ENCODE peak calls at places on chromosomes 6 and 20, in six cellular contexts. V, D, Q, O, F and R are unnamed samples.

GRCh38 chr6:159908535-159908934 is 17.7 kb downstream of the MAS1 start:
- DNase-seq in V (no peak), D (no peak), Q (no peak), O (no peak), F (no peak), R (no peak)

GRCh38 chr20:44504402-44505309 is 17.2 kb downstream of the SERINC3 start:
- DNase-seq in V (no peak), D (no peak), Q (no peak), O (no peak), F (no peak), R (no peak)

GRCh38 chr6:68876792-68877493 is 241.9 kb downstream of the ADGRB3 start:
- DNase-seq in V (peak), D (no peak), Q (no peak), O (no peak), F (no peak), R (no peak)

GRCh38 chr20:63116412-63117106 is 99.4 kb downstream of the YTHDF1 start:
- DNase-seq in V (peak), D (peak), Q (no peak), O (no peak), F (no peak), R (no peak)

GRCh38 chr6:168132531-168133184 is 53.6 kb upstream of the FRMD1 start:
- DNase-seq in V (peak), D (peak), Q (peak), O (no peak), F (no peak), R (no peak)

GRCh38 chr6:153167026-153167891 is 36.2 kb upstream of the RGS17 start:
- DNase-seq in V (peak), D (no peak), Q (peak), O (no peak), F (peak), R (no peak)

GRCh38 chr6:128914051-128914450 is 31.1 kb downstream of the LAMA2 start:
- DNase-seq in V (no peak), D (no peak), Q (no peak), O (no peak), F (no peak), R (no peak)

GRCh38 chr6:153150767-153151440 is 19.8 kb upstream of the RGS17 start:
- DNase-seq in V (no peak), D (no peak), Q (no peak), O (no peak), F (no peak), R (no peak)

GRCh38 chr6:158784505-158784904 is 34.7 kb downstream of the EZR start:
- DNase-seq in V (peak), D (no peak), Q (no peak), O (no peak), F (no peak), R (no peak)

GRCh38 chr20:25453035-25453810 is 45.8 kb downstream of the GINS1 start:
- DNase-seq in V (peak), D (no peak), Q (no peak), O (no peak), F (no peak), R (no peak)

GRCh38 chr20:50731055-50731929 is at the start of gene PARD6B:
- DNase-seq in V (peak), D (peak), Q (peak), O (peak), F (peak), R (peak)

GRCh38 chr6:31402324-31403282 is 792 bp upstream of the MICA start:
- DNase-seq in V (peak), D (no peak), Q (no peak), O (peak), F (no peak), R (no peak)

GRCh38 chr6:107720762-107721161 is 103.4 kb downstream of the SCML4 start:
- DNase-seq in V (no peak), D (no peak), Q (no peak), O (no peak), F (no peak), R (no peak)

GRCh38 chr6:170290306-170291128 is at the start of gene DLL1:
- DNase-seq in V (peak), D (peak), Q (no peak), O (peak), F (no peak), R (no peak)

GRCh38 chr6:6593876-6594275 is 5.4 kb downstream of the LY86 start:
- DNase-seq in V (no peak), D (no peak), Q (no peak), O (no peak), F (no peak), R (no peak)

GRCh38 chr6:113148576-113148975 is 708.6 kb upstream of the MARCKS start:
- DNase-seq in V (peak), D (no peak), Q (no peak), O (no peak), F (no peak), R (no peak)

GRCh38 chr6:13767121-13767794 is 47.1 kb downstream of the MCUR1 start:
- DNase-seq in V (peak), D (no peak), Q (no peak), O (no peak), F (no peak), R (no peak)

GRCh38 chr6:140208286-140208685 is 833.8 kb upstream of the CITED2 start:
- DNase-seq in V (peak), D (no peak), Q (no peak), O (no peak), F (no peak), R (no peak)

GRCh38 chr6:14844411-14844810 is 401.5 kb upstream of the JARID2 start:
- DNase-seq in V (no peak), D (no peak), Q (no peak), O (no peak), F (no peak), R (no peak)

GRCh38 chr6:75368151-75368779 is 83.7 kb upstream of the TMEM30A start:
- DNase-seq in V (peak), D (no peak), Q (no peak), O (no peak), F (peak), R (no peak)

GRCh38 chr6:161080263-161080970 is 88.8 kb downstream of the MAP3K4 start:
- DNase-seq in V (no peak), D (no peak), Q (no peak), O (no peak), F (no peak), R (no peak)

GRCh38 chr20:49859807-49860206 is 47.2 kb downstream of the SLC9A8 start:
- DNase-seq in V (no peak), D (no peak), Q (no peak), O (no peak), F (no peak), R (no peak)

GRCh38 chr20:4069741-4070140 is 54.4 kb upstream of the RNF24 start:
- DNase-seq in V (peak), D (no peak), Q (no peak), O (no peak), F (no peak), R (no peak)

GRCh38 chr20:16518068-16518783 is 55.0 kb downstream of the KIF16B start:
- DNase-seq in V (peak), D (peak), Q (peak), O (no peak), F (peak), R (no peak)
- TF ChIP-seq CTCF in V (peak), D (peak), Q (peak), O (peak), F (peak), R (peak)

GRCh38 chr20:53693265-53693871 is 99.7 kb upstream of the ZNF217 start:
- DNase-seq in V (no peak), D (no peak), Q (no peak), O (no peak), F (no peak), R (no peak)

GRCh38 chr20:53688085-53688484 is 94.4 kb upstream of the ZNF217 start:
- DNase-seq in V (no peak), D (no peak), Q (no peak), O (no peak), F (no peak), R (no peak)

GRCh38 chr20:53691060-53691810 is 97.6 kb upstream of the ZNF217 start:
- DNase-seq in V (peak), D (no peak), Q (no peak), O (no peak), F (peak), R (no peak)

GRCh38 chr20:53692465-53693067 is 98.9 kb upstream of the ZNF217 start:
- DNase-seq in V (peak), D (no peak), Q (no peak), O (no peak), F (no peak), R (no peak)

GRCh38 chr20:53691811-53692192 is 98.2 kb upstream of the ZNF217 start:
- DNase-seq in V (no peak), D (no peak), Q (no peak), O (no peak), F (no peak), R (no peak)
- TF ChIP-seq CTCF in V (no peak), D (no peak), Q (no peak), O (no peak), F (no peak), R (no peak)

GRCh38 chr6:149084026-149084425 is 233.5 kb upstream of the TAB2 start:
- DNase-seq in V (no peak), D (no peak), Q (no peak), O (no peak), F (no peak), R (no peak)
- TF ChIP-seq CTCF in V (no peak), D (no peak), Q (no peak), O (no peak), F (no peak), R (no peak)

GRCh38 chr6:7617954-7618764 is 28.2 kb downstream of the SNRNP48 start:
- DNase-seq in V (peak), D (no peak), Q (peak), O (no peak), F (no peak), R (no peak)
- TF ChIP-seq CTCF in V (no peak), D (no peak), Q (peak), O (no peak), F (no peak), R (no peak)

DNA sequence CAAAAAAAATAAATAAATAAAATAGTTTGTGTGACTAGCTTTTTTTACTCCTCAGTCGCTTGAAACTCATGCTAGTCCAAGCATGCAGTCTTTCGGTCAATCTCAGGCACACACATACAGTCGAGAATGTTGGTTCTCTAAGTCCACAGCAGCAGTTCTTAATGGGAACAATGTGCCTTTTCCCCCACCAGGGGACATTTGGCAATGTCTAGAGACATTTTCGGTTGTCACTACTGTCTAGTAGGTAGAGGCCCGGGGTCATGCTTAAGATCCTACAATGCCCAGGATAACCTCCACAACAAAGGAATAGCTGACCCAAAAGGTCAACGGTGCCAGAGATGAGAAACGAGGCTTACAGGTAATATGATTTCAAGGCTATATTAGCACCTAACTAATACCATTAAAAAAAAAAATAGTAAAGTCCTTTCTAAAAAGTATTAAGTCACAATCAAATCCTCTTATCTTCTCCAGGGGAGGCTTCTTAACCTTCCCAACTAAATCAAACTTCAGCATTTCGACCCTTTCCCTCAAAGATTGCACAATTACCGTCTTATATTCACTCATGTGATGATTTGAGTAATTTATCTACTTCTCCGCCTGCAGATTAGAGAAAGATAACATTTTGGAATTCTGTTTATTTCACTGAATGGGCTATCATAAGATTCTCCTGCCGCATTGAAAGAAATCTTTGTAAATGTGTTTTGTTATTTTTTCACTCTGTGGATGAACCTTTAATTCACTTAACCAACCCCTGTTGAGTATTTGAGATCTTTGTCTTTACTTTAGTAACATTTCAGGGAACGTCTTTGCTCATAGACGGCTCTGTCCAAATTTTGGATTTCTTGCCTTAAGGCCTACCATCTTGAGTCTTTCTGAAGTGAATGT is 8.1 kb upstream of the SALL4 start:
- DNase-seq in V (no peak), D (no peak), Q (no peak), O (no peak), F (no peak), R (no peak)
- TF ChIP-seq CTCF in V (peak), D (peak), Q (no peak), O (no peak), F (no peak), R (no peak)

GRCh38 chr20:3038454-3038853 is 5.0 kb upstream of the GNRH2 start:
- DNase-seq in V (no peak), D (no peak), Q (no peak), O (no peak), F (no peak), R (no peak)
- TF ChIP-seq CTCF in V (no peak), D (no peak), Q (no peak), O (no peak), F (no peak), R (no peak)

GRCh38 chr6:100463685-100464161 is 998 bp downstream of the SIM1 start:
- DNase-seq in V (no peak), D (no peak), Q (no peak), O (no peak), F (no peak), R (no peak)

GRCh38 chr6:100464910-100465700 is at the start of gene SIM1:
- DNase-seq in V (peak), D (peak), Q (no peak), O (no peak), F (no peak), R (no peak)

GRCh38 chr6:100462990-100463684 is 1.6 kb downstream of the SIM1 start:
- DNase-seq in V (no peak), D (no peak), Q (no peak), O (no peak), F (no peak), R (no peak)

GRCh38 chr6:100465701-100466409 is 1.1 kb upstream of the SIM1 start:
- DNase-seq in V (no peak), D (no peak), Q (no peak), O (no peak), F (no peak), R (no peak)

DNA sequence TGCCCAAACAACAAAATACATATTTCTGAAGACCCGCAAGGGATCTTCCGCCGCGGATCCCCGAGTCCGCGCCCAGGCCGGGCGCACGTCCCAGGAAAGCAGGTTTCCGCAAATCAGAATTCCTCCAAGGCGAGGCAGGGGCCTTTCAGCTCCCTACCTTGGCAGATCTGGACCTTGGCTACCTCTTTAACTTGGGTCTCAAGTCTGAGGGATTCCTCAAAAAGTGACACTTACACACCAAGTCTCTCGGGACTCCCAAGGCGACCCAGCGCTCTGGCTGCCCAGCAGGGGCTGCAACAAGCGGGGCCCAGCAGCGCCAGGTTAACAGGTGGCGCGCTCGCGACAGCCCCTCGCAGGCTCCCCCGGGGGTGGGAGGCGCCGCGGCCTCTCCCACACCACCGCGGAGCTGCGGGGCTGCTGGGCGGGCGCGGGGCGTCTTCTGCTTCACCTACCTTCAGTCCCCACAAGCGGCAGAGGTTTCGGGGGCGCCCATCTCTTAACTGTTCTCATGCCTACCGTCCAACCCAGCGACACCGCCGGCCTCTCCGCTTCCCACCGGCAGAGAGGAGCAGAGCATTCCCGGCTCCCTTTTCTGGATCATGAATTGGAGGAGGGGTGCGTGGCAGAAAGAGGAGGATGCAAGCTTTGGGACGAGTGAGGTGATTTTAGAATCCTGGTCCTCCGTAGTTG is 414 bp downstream of the SIM1 start:
- DNase-seq in V (no peak), D (no peak), Q (no peak), O (no peak), F (no peak), R (no peak)
- TF ChIP-seq CTCF in V (no peak), D (no peak), Q (no peak), O (no peak), F (no peak), R (no peak)